ENCODE peak calls at places on chromosomes 12 and 14, in ten cellular contexts. One of them, this sample, is unnamed.

GRCh38 chr14:22836301-22837058 is at the start of gene MMP14:
- DNase-seq in progenitor cell of endocrine pancreas: peak; percentile 26
- DNase-seq in SK-N-SH: peak; percentile 71
- DNase-seq in upper lobe of right lung: no peak
- DNase-seq in mesendoderm: peak; percentile 95
- DNase-seq in omental fat pad: no peak
- DNase-seq in iPS-NIHi11: peak; percentile 82
- DNase-seq in GM12865: no peak
- DNase-seq in stimulated activated effector memory CD8-positive, alpha-beta T cell treated with anti-CD3 and anti-CD28 coated beads, Interleukin-12 subunit alpha, Interleukin-12 subunit beta, amount 100 ng/mL, for 72 hours: no peak
- DNase-seq in activated effector memory CD4-positive, alpha-beta T cell treated with Interleukin-2 at 50 U/mL for 16 hours: no peak
- DNase-seq in this sample: peak; percentile 88

GRCh38 chr12:122079038-122079531 is 529 bp downstream of the MLXIP start:
- DNase-seq in mesendoderm: peak; percentile 66
- DNase-seq in progenitor cell of endocrine pancreas: no peak
- DNase-seq in GM12865: peak; percentile 28
- DNase-seq in upper lobe of right lung: peak; percentile 78
- DNase-seq in activated effector memory CD4-positive, alpha-beta T cell treated with Interleukin-2 at 50 U/mL for 16 hours: no peak
- DNase-seq in stimulated activated effector memory CD8-positive, alpha-beta T cell treated with anti-CD3 and anti-CD28 coated beads, Interleukin-12 subunit alpha, Interleukin-12 subunit beta, amount 100 ng/mL, for 72 hours: peak; percentile 71
- DNase-seq in iPS-NIHi11: peak; percentile 39
- DNase-seq in omental fat pad: no peak
- DNase-seq in SK-N-SH: peak; percentile 44
- DNase-seq in this sample: peak; percentile 79

GRCh38 chr14:77316872-77317271 is 3.8 kb downstream of the POMT2 start:
- DNase-seq in SK-N-SH: no peak
- DNase-seq in activated effector memory CD4-positive, alpha-beta T cell treated with Interleukin-2 at 50 U/mL for 16 hours: no peak
- DNase-seq in upper lobe of right lung: no peak
- DNase-seq in mesendoderm: no peak
- DNase-seq in omental fat pad: no peak
- DNase-seq in stimulated activated effector memory CD8-positive, alpha-beta T cell treated with anti-CD3 and anti-CD28 coated beads, Interleukin-12 subunit alpha, Interleukin-12 subunit beta, amount 100 ng/mL, for 72 hours: no peak
- DNase-seq in GM12865: no peak
- DNase-seq in iPS-NIHi11: no peak
- DNase-seq in progenitor cell of endocrine pancreas: no peak
- DNase-seq in this sample: no peak

GRCh38 chr14:42224053-42224888 is 617.6 kb downstream of the LRFN5 start:
- DNase-seq in activated effector memory CD4-positive, alpha-beta T cell treated with Interleukin-2 at 50 U/mL for 16 hours: no peak
- DNase-seq in mesendoderm: peak; percentile 74
- DNase-seq in SK-N-SH: peak; percentile 11
- DNase-seq in upper lobe of right lung: no peak
- DNase-seq in iPS-NIHi11: peak; percentile 59
- DNase-seq in GM12865: peak; percentile 47
- DNase-seq in stimulated activated effector memory CD8-positive, alpha-beta T cell treated with anti-CD3 and anti-CD28 coated beads, Interleukin-12 subunit alpha, Interleukin-12 subunit beta, amount 100 ng/mL, for 72 hours: no peak
- DNase-seq in progenitor cell of endocrine pancreas: peak; percentile 69
- DNase-seq in omental fat pad: peak; percentile 79
- DNase-seq in this sample: peak; percentile 35

GRCh38 chr14:96104469-96105057 is 65.4 kb downstream of the C14orf132 start:
- DNase-seq in progenitor cell of endocrine pancreas: no peak
- DNase-seq in stimulated activated effector memory CD8-positive, alpha-beta T cell treated with anti-CD3 and anti-CD28 coated beads, Interleukin-12 subunit alpha, Interleukin-12 subunit beta, amount 100 ng/mL, for 72 hours: no peak
- DNase-seq in SK-N-SH: no peak
- DNase-seq in omental fat pad: peak; percentile 65
- DNase-seq in activated effector memory CD4-positive, alpha-beta T cell treated with Interleukin-2 at 50 U/mL for 16 hours: no peak
- DNase-seq in iPS-NIHi11: no peak
- DNase-seq in mesendoderm: no peak
- DNase-seq in GM12865: peak; percentile 15
- DNase-seq in upper lobe of right lung: peak; percentile 83
- DNase-seq in this sample: peak; percentile 28

GRCh38 chr12:6546016-6546415 is 9.8 kb downstream of the IFFO1 start:
- DNase-seq in iPS-NIHi11: no peak
- DNase-seq in activated effector memory CD4-positive, alpha-beta T cell treated with Interleukin-2 at 50 U/mL for 16 hours: no peak
- DNase-seq in SK-N-SH: no peak
- DNase-seq in stimulated activated effector memory CD8-positive, alpha-beta T cell treated with anti-CD3 and anti-CD28 coated beads, Interleukin-12 subunit alpha, Interleukin-12 subunit beta, amount 100 ng/mL, for 72 hours: no peak
- DNase-seq in GM12865: no peak
- DNase-seq in upper lobe of right lung: no peak
- DNase-seq in progenitor cell of endocrine pancreas: no peak
- DNase-seq in omental fat pad: no peak
- DNase-seq in mesendoderm: no peak
- DNase-seq in this sample: no peak

GRCh38 chr12:95882080-95882479 is 23.3 kb downstream of the SNRPF start:
- DNase-seq in stimulated activated effector memory CD8-positive, alpha-beta T cell treated with anti-CD3 and anti-CD28 coated beads, Interleukin-12 subunit alpha, Interleukin-12 subunit beta, amount 100 ng/mL, for 72 hours: no peak
- DNase-seq in mesendoderm: no peak
- DNase-seq in iPS-NIHi11: no peak
- DNase-seq in progenitor cell of endocrine pancreas: no peak
- DNase-seq in GM12865: no peak
- DNase-seq in omental fat pad: no peak
- DNase-seq in activated effector memory CD4-positive, alpha-beta T cell treated with Interleukin-2 at 50 U/mL for 16 hours: no peak
- DNase-seq in SK-N-SH: no peak
- DNase-seq in upper lobe of right lung: no peak
- DNase-seq in this sample: no peak

GRCh38 chr12:67077617-67078016 is 191.5 kb upstream of the CAND1 start:
- DNase-seq in mesendoderm: no peak
- DNase-seq in SK-N-SH: no peak
- DNase-seq in iPS-NIHi11: no peak
- DNase-seq in upper lobe of right lung: no peak
- DNase-seq in progenitor cell of endocrine pancreas: no peak
- DNase-seq in stimulated activated effector memory CD8-positive, alpha-beta T cell treated with anti-CD3 and anti-CD28 coated beads, Interleukin-12 subunit alpha, Interleukin-12 subunit beta, amount 100 ng/mL, for 72 hours: no peak
- DNase-seq in activated effector memory CD4-positive, alpha-beta T cell treated with Interleukin-2 at 50 U/mL for 16 hours: no peak
- DNase-seq in GM12865: no peak
- DNase-seq in omental fat pad: no peak
- DNase-seq in this sample: no peak